ENCODE peak calls at places on chromosomes 6 and 20, in seven cellular contexts. One of them, this sample, is unnamed. For H3K27me3, the result is how much of the 10 kb centered on the place peaks cover.

GRCh38 chr6:131762984-131763383 is 44.8 kb upstream of the ENPP1 start:
- DNase-seq in PC-9: no peak
- DNase-seq in Peyer's patch: no peak
- DNase-seq in heart right ventricle: no peak
- DNase-seq in IMR-90: peak
- DNase-seq in uterus: no peak
- DNase-seq in cardiac muscle cell: no peak
- DNase-seq in this sample: no peak

GRCh38 chr6:72522735-72523141 is 99.1 kb upstream of the KCNQ5 start:
- DNase-seq in PC-9: no peak
- DNase-seq in Peyer's patch: no peak
- DNase-seq in heart right ventricle: no peak
- DNase-seq in IMR-90: no peak
- DNase-seq in uterus: no peak
- DNase-seq in cardiac muscle cell: no peak
- DNase-seq in this sample: peak

GRCh38 chr20:3980260-3981131 is 34.9 kb downstream of the RNF24 start:
- DNase-seq in PC-9: no peak
- DNase-seq in Peyer's patch: no peak
- DNase-seq in heart right ventricle: no peak
- DNase-seq in IMR-90: peak
- DNase-seq in uterus: no peak
- DNase-seq in cardiac muscle cell: no peak
- DNase-seq in this sample: peak

GRCh38 chr6:16511048-16511660 is 250.1 kb downstream of the ATXN1 start:
- DNase-seq in PC-9: no peak
- DNase-seq in Peyer's patch: no peak
- DNase-seq in heart right ventricle: no peak
- DNase-seq in IMR-90: peak
- DNase-seq in uterus: no peak
- DNase-seq in cardiac muscle cell: peak
- DNase-seq in this sample: no peak

GRCh38 chr6:10613693-10614092 is 80.7 kb downstream of the C6orf52 start:
- DNase-seq in PC-9: no peak
- DNase-seq in Peyer's patch: no peak
- DNase-seq in heart right ventricle: no peak
- DNase-seq in IMR-90: no peak
- DNase-seq in uterus: no peak
- DNase-seq in cardiac muscle cell: no peak
- DNase-seq in this sample: no peak

GRCh38 chr6:3752538-3753227 is 1.2 kb upstream of the PXDC1 start:
- DNase-seq in PC-9: no peak
- DNase-seq in Peyer's patch: peak
- DNase-seq in heart right ventricle: no peak
- DNase-seq in IMR-90: no peak
- DNase-seq in uterus: peak
- DNase-seq in cardiac muscle cell: no peak
- DNase-seq in this sample: no peak

GRCh38 chr6:2396292-2396691 is 150.9 kb upstream of the GMDS start:
- DNase-seq in PC-9: no peak
- DNase-seq in Peyer's patch: no peak
- DNase-seq in heart right ventricle: no peak
- DNase-seq in IMR-90: no peak
- DNase-seq in uterus: no peak
- DNase-seq in cardiac muscle cell: no peak
- DNase-seq in this sample: no peak

GRCh38 chr6:41430875-41431274 is 95.5 kb downstream of the NCR2 start:
- DNase-seq in PC-9: peak
- DNase-seq in Peyer's patch: no peak
- DNase-seq in heart right ventricle: no peak
- DNase-seq in IMR-90: peak
- DNase-seq in uterus: no peak
- DNase-seq in cardiac muscle cell: no peak
- DNase-seq in this sample: no peak

GRCh38 chr20:34524426-34524825 is 8.2 kb downstream of the DYNLRB1 start:
- DNase-seq in PC-9: no peak
- DNase-seq in Peyer's patch: no peak
- DNase-seq in heart right ventricle: no peak
- DNase-seq in IMR-90: no peak
- DNase-seq in uterus: no peak
- DNase-seq in cardiac muscle cell: no peak
- DNase-seq in this sample: no peak

GRCh38 chr6:101120747-101121146 is 239.6 kb upstream of the ASCC3 start:
- DNase-seq in PC-9: no peak
- DNase-seq in Peyer's patch: no peak
- DNase-seq in heart right ventricle: no peak
- DNase-seq in IMR-90: no peak
- DNase-seq in uterus: no peak
- DNase-seq in cardiac muscle cell: no peak
- DNase-seq in this sample: no peak

GRCh38 chr20:46164166-46164565 is 46.1 kb downstream of the CD40 start:
- DNase-seq in PC-9: no peak
- DNase-seq in Peyer's patch: no peak
- DNase-seq in heart right ventricle: no peak
- DNase-seq in IMR-90: no peak
- DNase-seq in uterus: no peak
- DNase-seq in cardiac muscle cell: no peak
- DNase-seq in this sample: no peak

GRCh38 chr6:90350689-90351554 is 54.3 kb upstream of the BACH2 start:
- DNase-seq in PC-9: no peak
- DNase-seq in Peyer's patch: peak
- DNase-seq in heart right ventricle: no peak
- DNase-seq in IMR-90: peak
- DNase-seq in uterus: no peak
- DNase-seq in cardiac muscle cell: no peak
- DNase-seq in this sample: no peak

GRCh38 chr6:29456971-29457370 is at the start of the genes OR11A1 and OR2H1:
- DNase-seq in PC-9: no peak
- DNase-seq in Peyer's patch: no peak
- DNase-seq in heart right ventricle: no peak
- DNase-seq in IMR-90: no peak
- DNase-seq in uterus: no peak
- DNase-seq in cardiac muscle cell: no peak
- DNase-seq in this sample: no peak

GRCh38 chr6:44338228-44339122 is 4.0 kb upstream of the SPATS1 start:
- DNase-seq in PC-9: no peak
- DNase-seq in Peyer's patch: peak
- DNase-seq in heart right ventricle: peak
- DNase-seq in IMR-90: peak
- DNase-seq in uterus: peak
- DNase-seq in cardiac muscle cell: peak
- DNase-seq in this sample: peak

GRCh38 chr6:76862966-76863365 is 600.3 kb downstream of the HTR1B start:
- DNase-seq in PC-9: no peak
- DNase-seq in Peyer's patch: no peak
- DNase-seq in heart right ventricle: no peak
- DNase-seq in IMR-90: no peak
- DNase-seq in uterus: no peak
- DNase-seq in cardiac muscle cell: no peak
- DNase-seq in this sample: no peak

GRCh38 chr6:147970970-147971369 is 371.7 kb upstream of the SASH1 start:
- DNase-seq in PC-9: no peak
- DNase-seq in Peyer's patch: no peak
- DNase-seq in heart right ventricle: no peak
- DNase-seq in IMR-90: peak
- DNase-seq in uterus: no peak
- DNase-seq in cardiac muscle cell: peak
- DNase-seq in this sample: no peak

GRCh38 chr6:26197736-26198625 is 110.8 kb downstream of the HFE start:
- DNase-seq in PC-9: peak
- DNase-seq in Peyer's patch: peak
- DNase-seq in heart right ventricle: no peak
- DNase-seq in IMR-90: peak
- DNase-seq in uterus: peak
- DNase-seq in cardiac muscle cell: peak
- DNase-seq in this sample: peak

GRCh38 chr6:36863670-36864540 is 10.7 kb downstream of the PPIL1 start:
- DNase-seq in PC-9: no peak
- DNase-seq in Peyer's patch: no peak
- DNase-seq in heart right ventricle: no peak
- DNase-seq in IMR-90: no peak
- DNase-seq in uterus: no peak
- DNase-seq in cardiac muscle cell: no peak
- DNase-seq in this sample: no peak

GRCh38 chr6:40852667-40853383 is 186.2 kb downstream of the UNC5CL start:
- DNase-seq in PC-9: no peak
- DNase-seq in Peyer's patch: no peak
- DNase-seq in heart right ventricle: no peak
- DNase-seq in IMR-90: no peak
- DNase-seq in uterus: no peak
- DNase-seq in cardiac muscle cell: no peak
- DNase-seq in this sample: no peak

GRCh38 chr6:46203388-46203787 is 32.6 kb upstream of the ENPP5 start:
- DNase-seq in PC-9: no peak
- DNase-seq in Peyer's patch: no peak
- DNase-seq in heart right ventricle: no peak
- DNase-seq in IMR-90: no peak
- DNase-seq in uterus: no peak
- DNase-seq in cardiac muscle cell: no peak
- DNase-seq in this sample: no peak

GRCh38 chr20:5715068-5715841 is 34.9 kb upstream of the SHLD1 start:
- DNase-seq in PC-9: peak
- DNase-seq in Peyer's patch: no peak
- DNase-seq in heart right ventricle: no peak
- DNase-seq in IMR-90: no peak
- DNase-seq in uterus: no peak
- DNase-seq in cardiac muscle cell: no peak
- DNase-seq in this sample: no peak

GRCh38 chr20:44018684-44019637 is 104.3 kb downstream of the TOX2 start:
- DNase-seq in PC-9: no peak
- DNase-seq in Peyer's patch: no peak
- DNase-seq in heart right ventricle: no peak
- DNase-seq in IMR-90: no peak
- DNase-seq in uterus: peak
- DNase-seq in cardiac muscle cell: no peak
- DNase-seq in this sample: no peak

GRCh38 chr20:12171927-12172581 is 254.4 kb downstream of the BTBD3 start:
- DNase-seq in PC-9: no peak
- DNase-seq in Peyer's patch: no peak
- DNase-seq in heart right ventricle: no peak
- DNase-seq in IMR-90: peak
- DNase-seq in uterus: peak
- DNase-seq in cardiac muscle cell: peak
- DNase-seq in this sample: no peak

GRCh38 chr6:36907781-36908180 is 22.0 kb downstream of the C6orf89 start:
- DNase-seq in PC-9: no peak
- DNase-seq in Peyer's patch: no peak
- DNase-seq in heart right ventricle: peak
- DNase-seq in IMR-90: peak
- DNase-seq in uterus: peak
- DNase-seq in cardiac muscle cell: no peak
- DNase-seq in this sample: no peak

DNA sequence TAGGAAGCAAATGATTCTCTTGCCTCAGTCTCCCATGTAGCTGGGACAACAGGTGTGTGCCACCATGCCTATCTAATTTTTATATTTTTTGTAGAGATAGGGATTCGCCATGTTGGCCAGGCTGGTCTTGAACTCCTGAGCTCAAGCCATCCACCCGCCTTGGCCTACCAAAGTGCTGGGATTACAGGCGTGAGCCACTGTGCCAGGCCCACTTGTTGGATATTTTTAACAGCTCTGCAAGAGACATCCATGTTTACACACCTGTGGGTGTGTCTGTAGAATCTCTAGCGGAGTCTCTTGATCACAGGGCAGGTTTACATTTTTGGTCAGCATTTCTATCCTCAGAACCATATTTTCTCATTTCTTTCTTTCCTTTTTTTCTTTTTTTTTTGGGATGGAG is 53.1 kb upstream of the ZFP64 start:
- DNase-seq in PC-9: no peak
- DNase-seq in Peyer's patch: no peak
- DNase-seq in heart right ventricle: no peak
- DNase-seq in IMR-90: no peak
- DNase-seq in uterus: no peak
- DNase-seq in cardiac muscle cell: no peak
- DNase-seq in this sample: no peak
- TF ChIP-seq CTCF in PC-9: no peak
- TF ChIP-seq CTCF in Peyer's patch: no peak
- TF ChIP-seq CTCF in heart right ventricle: no peak
- TF ChIP-seq CTCF in IMR-90: no peak
- TF ChIP-seq CTCF in uterus: no peak
- TF ChIP-seq CTCF in cardiac muscle cell: no peak
- TF ChIP-seq CTCF in this sample: no peak

GRCh38 chr20:49823152-49823847 is 10.7 kb downstream of the SLC9A8 start:
- DNase-seq in PC-9: no peak
- DNase-seq in Peyer's patch: no peak
- DNase-seq in heart right ventricle: no peak
- DNase-seq in IMR-90: no peak
- DNase-seq in uterus: no peak
- DNase-seq in cardiac muscle cell: no peak
- DNase-seq in this sample: peak
- H3K4me3 ChIP-seq in PC-9: no peak
- H3K4me3 ChIP-seq in Peyer's patch: no peak
- H3K4me3 ChIP-seq in heart right ventricle: no peak
- H3K4me3 ChIP-seq in IMR-90: no peak
- H3K4me3 ChIP-seq in uterus: no peak
- H3K4me3 ChIP-seq in cardiac muscle cell: no peak
- H3K4me3 ChIP-seq in this sample: no peak

DNA sequence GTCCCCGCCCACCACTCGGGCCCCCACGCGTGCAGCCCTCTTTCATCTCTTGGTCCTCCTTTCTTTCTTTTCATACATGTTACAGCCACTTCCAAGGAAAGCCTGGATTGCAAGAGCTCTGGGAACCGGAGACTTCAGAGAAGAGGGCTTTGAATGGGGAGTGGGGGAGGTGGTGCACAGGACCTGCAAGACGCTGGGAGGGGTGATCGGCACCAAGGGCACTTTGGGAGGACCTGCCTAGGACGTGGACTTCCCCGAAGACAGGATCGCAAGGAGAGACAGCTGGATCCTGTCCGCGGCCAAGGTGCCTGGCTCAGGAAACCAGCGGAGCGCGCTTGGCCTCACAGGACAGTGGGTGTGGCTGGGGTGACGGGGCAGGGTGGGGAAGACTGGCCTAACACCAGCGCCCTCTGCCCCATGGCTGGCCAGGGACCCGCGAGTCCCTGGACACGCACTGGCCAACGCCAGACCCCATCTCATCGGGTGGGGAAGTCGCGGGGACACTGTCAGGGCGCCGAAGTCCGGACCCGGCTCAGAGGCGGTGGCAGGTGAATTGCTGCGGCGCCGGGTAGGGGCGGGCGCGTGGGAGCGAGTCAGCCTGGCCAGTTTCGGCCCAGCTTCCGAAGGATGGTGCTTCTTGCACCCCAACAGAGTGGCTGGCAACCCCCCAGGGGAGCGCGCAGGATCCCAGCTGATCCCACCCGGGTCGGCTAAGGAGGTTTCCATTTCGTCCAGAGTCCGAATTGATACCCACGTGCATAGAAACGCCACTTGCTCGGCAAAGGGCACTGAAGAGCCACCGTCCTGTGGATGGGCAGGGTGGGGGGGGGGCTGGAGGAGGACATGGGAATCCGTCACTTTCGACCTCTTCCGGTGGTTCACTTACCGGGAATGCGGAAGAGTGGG is 714 bp upstream of the THBD start:
- DNase-seq in PC-9: peak
- DNase-seq in Peyer's patch: no peak
- DNase-seq in heart right ventricle: peak
- DNase-seq in IMR-90: no peak
- DNase-seq in uterus: peak
- DNase-seq in cardiac muscle cell: peak
- DNase-seq in this sample: peak
- H3K27me3 ChIP-seq in PC-9: under half
- H3K27me3 ChIP-seq in Peyer's patch: under half
- H3K27me3 ChIP-seq in heart right ventricle: under half
- H3K27me3 ChIP-seq in IMR-90: half or more
- H3K27me3 ChIP-seq in uterus: under half
- H3K27me3 ChIP-seq in cardiac muscle cell: half or more
- H3K27me3 ChIP-seq in this sample: under half

GRCh38 chr6:75504902-75505233 is 11.3 kb upstream of the FILIP1 start:
- DNase-seq in PC-9: no peak
- DNase-seq in Peyer's patch: no peak
- DNase-seq in heart right ventricle: no peak
- DNase-seq in IMR-90: no peak
- DNase-seq in uterus: no peak
- DNase-seq in cardiac muscle cell: no peak
- DNase-seq in this sample: no peak
- TF ChIP-seq CTCF in PC-9: no peak
- TF ChIP-seq CTCF in Peyer's patch: peak
- TF ChIP-seq CTCF in heart right ventricle: no peak
- TF ChIP-seq CTCF in IMR-90: peak
- TF ChIP-seq CTCF in uterus: peak
- TF ChIP-seq CTCF in cardiac muscle cell: peak
- TF ChIP-seq CTCF in this sample: peak

This sample was measured in GM06990.